ENCODE peak calls at places on chromosomes 12 and 14, in eight cellular contexts. One of them, this sample, is unnamed.

GRCh38 chr14:51368721-51369163 is 128.7 kb downstream of the TMX1 start:
- DNase-seq in gastrocnemius medialis: peak
- DNase-seq in heart left ventricle: peak
- DNase-seq in GM12891: no peak
- DNase-seq in stomach: no peak
- DNase-seq in transverse colon: no peak
- DNase-seq in adrenal gland: no peak
- DNase-seq in ovary: no peak
- DNase-seq in this sample: peak

GRCh38 chr12:102740157-102741032 is 176.6 kb downstream of the PAH start:
- DNase-seq in heart left ventricle: no peak
- DNase-seq in transverse colon: no peak
- DNase-seq in gastrocnemius medialis: no peak
- DNase-seq in GM12891: no peak
- DNase-seq in stomach: no peak
- DNase-seq in adrenal gland: no peak
- DNase-seq in ovary: no peak
- DNase-seq in this sample: no peak

GRCh38 chr14:20379743-20380142 is 33.6 kb downstream of the TEP1 start:
- DNase-seq in ovary: no peak
- DNase-seq in gastrocnemius medialis: no peak
- DNase-seq in GM12891: no peak
- DNase-seq in stomach: no peak
- DNase-seq in transverse colon: no peak
- DNase-seq in heart left ventricle: no peak
- DNase-seq in adrenal gland: peak
- DNase-seq in this sample: no peak

GRCh38 chr12:34396006-34396860 is 373.9 kb downstream of the ALG10 start:
- DNase-seq in GM12891: no peak
- DNase-seq in stomach: peak
- DNase-seq in gastrocnemius medialis: peak
- DNase-seq in heart left ventricle: no peak
- DNase-seq in transverse colon: peak
- DNase-seq in ovary: peak
- DNase-seq in adrenal gland: peak
- DNase-seq in this sample: no peak

GRCh38 chr12:77847060-77847541 is 16.4 kb downstream of the NAV3 start:
- DNase-seq in stomach: no peak
- DNase-seq in heart left ventricle: no peak
- DNase-seq in gastrocnemius medialis: no peak
- DNase-seq in GM12891: peak
- DNase-seq in ovary: no peak
- DNase-seq in transverse colon: no peak
- DNase-seq in adrenal gland: no peak
- DNase-seq in this sample: no peak

GRCh38 chr14:60981626-60982455 is 796 bp downstream of the SLC38A6 start:
- DNase-seq in adrenal gland: no peak
- DNase-seq in GM12891: no peak
- DNase-seq in gastrocnemius medialis: no peak
- DNase-seq in ovary: no peak
- DNase-seq in stomach: no peak
- DNase-seq in heart left ventricle: no peak
- DNase-seq in transverse colon: no peak
- DNase-seq in this sample: peak

GRCh38 chr14:55832122-55832911 is 252.3 kb downstream of the KTN1 start:
- DNase-seq in adrenal gland: no peak
- DNase-seq in heart left ventricle: no peak
- DNase-seq in GM12891: no peak
- DNase-seq in gastrocnemius medialis: no peak
- DNase-seq in transverse colon: peak
- DNase-seq in ovary: no peak
- DNase-seq in stomach: peak
- DNase-seq in this sample: no peak

GRCh38 chr12:42660968-42661937 is 71.7 kb upstream of the PRICKLE1 start:
- DNase-seq in adrenal gland: no peak
- DNase-seq in heart left ventricle: no peak
- DNase-seq in gastrocnemius medialis: no peak
- DNase-seq in GM12891: no peak
- DNase-seq in stomach: no peak
- DNase-seq in ovary: no peak
- DNase-seq in transverse colon: no peak
- DNase-seq in this sample: no peak

GRCh38 chr14:79293482-79293881 is 917.8 kb downstream of the DIO2 start:
- DNase-seq in GM12891: no peak
- DNase-seq in heart left ventricle: no peak
- DNase-seq in gastrocnemius medialis: no peak
- DNase-seq in transverse colon: no peak
- DNase-seq in adrenal gland: no peak
- DNase-seq in stomach: no peak
- DNase-seq in ovary: no peak
- DNase-seq in this sample: no peak

GRCh38 chr14:67168110-67168441 is 21.2 kb upstream of the GARIN2 start:
- DNase-seq in adrenal gland: no peak
- DNase-seq in GM12891: no peak
- DNase-seq in heart left ventricle: no peak
- DNase-seq in transverse colon: no peak
- DNase-seq in ovary: no peak
- DNase-seq in stomach: no peak
- DNase-seq in gastrocnemius medialis: no peak
- DNase-seq in this sample: no peak

GRCh38 chr12:1350055-1350933 is 244.1 kb downstream of the FBXL14 start:
- DNase-seq in adrenal gland: no peak
- DNase-seq in heart left ventricle: no peak
- DNase-seq in transverse colon: peak
- DNase-seq in ovary: no peak
- DNase-seq in stomach: no peak
- DNase-seq in GM12891: no peak
- DNase-seq in gastrocnemius medialis: no peak
- DNase-seq in this sample: peak

DNA sequence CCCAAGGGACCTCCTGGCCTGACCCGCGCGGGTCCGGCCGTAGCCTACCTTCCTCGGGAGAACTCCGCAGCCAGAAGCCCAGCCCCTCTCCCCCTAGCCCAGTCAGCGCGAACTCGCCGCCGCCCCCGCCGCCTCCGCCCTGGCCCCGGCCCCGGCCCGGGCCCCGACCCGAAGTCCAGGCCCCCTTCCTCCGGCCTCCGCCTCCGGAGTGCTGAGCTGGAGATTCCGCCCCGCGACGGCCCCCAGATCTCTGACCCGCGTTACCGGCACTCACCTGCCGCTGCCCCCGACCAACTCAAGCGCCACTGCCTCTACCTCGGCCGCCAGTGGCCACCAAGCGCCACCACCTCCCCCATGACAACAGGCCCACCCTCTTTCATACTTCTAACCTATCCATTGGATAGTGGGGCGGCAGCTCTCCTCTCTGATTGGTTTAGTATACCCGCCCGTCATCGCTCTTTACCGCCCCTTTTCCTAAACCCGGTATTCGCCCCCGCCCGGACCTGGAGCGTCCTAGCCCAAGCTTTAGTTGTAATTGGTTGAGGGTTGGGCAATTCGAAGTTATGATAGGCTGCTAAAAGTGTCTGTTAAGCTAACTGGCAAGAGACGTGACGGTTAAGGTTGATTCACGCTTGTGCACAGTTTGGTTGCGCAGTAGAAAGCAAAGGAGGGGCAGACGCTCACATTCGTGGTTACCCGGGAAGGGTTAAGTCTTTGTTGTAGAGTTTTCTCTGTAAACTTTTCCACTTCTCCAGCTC is at the start of gene NUMB:
- DNase-seq in stomach: peak
- DNase-seq in adrenal gland: peak
- DNase-seq in transverse colon: peak
- DNase-seq in GM12891: peak
- DNase-seq in ovary: peak
- DNase-seq in heart left ventricle: peak
- DNase-seq in gastrocnemius medialis: peak
- DNase-seq in this sample: peak
- TF ChIP-seq POLR2A in stomach: no peak
- TF ChIP-seq POLR2A in adrenal gland: peak
- TF ChIP-seq POLR2A in transverse colon: peak
- TF ChIP-seq POLR2A in GM12891: peak
- TF ChIP-seq POLR2A in ovary: peak
- TF ChIP-seq POLR2A in heart left ventricle: peak
- TF ChIP-seq POLR2A in gastrocnemius medialis: peak
- TF ChIP-seq POLR2A in this sample: peak

GRCh38 chr14:64501326-64502171 is 2.1 kb downstream of the ZBTB25 start:
- DNase-seq in heart left ventricle: peak
- DNase-seq in transverse colon: peak
- DNase-seq in adrenal gland: peak
- DNase-seq in stomach: peak
- DNase-seq in gastrocnemius medialis: peak
- DNase-seq in ovary: peak
- DNase-seq in GM12891: no peak
- DNase-seq in this sample: peak
- TF ChIP-seq POLR2A in heart left ventricle: peak
- TF ChIP-seq POLR2A in transverse colon: peak
- TF ChIP-seq POLR2A in adrenal gland: no peak
- TF ChIP-seq POLR2A in stomach: no peak
- TF ChIP-seq POLR2A in gastrocnemius medialis: peak
- TF ChIP-seq POLR2A in ovary: peak
- TF ChIP-seq POLR2A in GM12891: no peak
- TF ChIP-seq POLR2A in this sample: no peak

GRCh38 chr14:35352274-35353233 is 52.0 kb downstream of the NFKBIA start:
- DNase-seq in GM12891: no peak
- DNase-seq in gastrocnemius medialis: no peak
- DNase-seq in stomach: no peak
- DNase-seq in heart left ventricle: no peak
- DNase-seq in ovary: no peak
- DNase-seq in adrenal gland: no peak
- DNase-seq in transverse colon: no peak
- DNase-seq in this sample: no peak
- TF ChIP-seq POLR2A in GM12891: no peak
- TF ChIP-seq POLR2A in gastrocnemius medialis: peak
- TF ChIP-seq POLR2A in stomach: no peak
- TF ChIP-seq POLR2A in heart left ventricle: no peak
- TF ChIP-seq POLR2A in ovary: no peak
- TF ChIP-seq POLR2A in adrenal gland: no peak
- TF ChIP-seq POLR2A in transverse colon: no peak
- TF ChIP-seq POLR2A in this sample: no peak

GRCh38 chr12:98593351-98594049 is at the start of gene SLC25A3:
- DNase-seq in adrenal gland: peak
- DNase-seq in gastrocnemius medialis: peak
- DNase-seq in GM12891: peak
- DNase-seq in ovary: peak
- DNase-seq in stomach: peak
- DNase-seq in transverse colon: peak
- DNase-seq in heart left ventricle: peak
- DNase-seq in this sample: peak
- TF ChIP-seq POLR2A in adrenal gland: peak
- TF ChIP-seq POLR2A in gastrocnemius medialis: peak
- TF ChIP-seq POLR2A in GM12891: peak
- TF ChIP-seq POLR2A in ovary: peak
- TF ChIP-seq POLR2A in stomach: peak
- TF ChIP-seq POLR2A in transverse colon: peak
- TF ChIP-seq POLR2A in heart left ventricle: peak
- TF ChIP-seq POLR2A in this sample: peak

GRCh38 chr14:102684276-102684663 is 91.8 kb downstream of the RCOR1 start:
- DNase-seq in transverse colon: no peak
- DNase-seq in heart left ventricle: no peak
- DNase-seq in ovary: no peak
- DNase-seq in gastrocnemius medialis: no peak
- DNase-seq in adrenal gland: no peak
- DNase-seq in stomach: no peak
- DNase-seq in GM12891: no peak
- DNase-seq in this sample: no peak
- TF ChIP-seq POLR2A in transverse colon: no peak
- TF ChIP-seq POLR2A in heart left ventricle: no peak
- TF ChIP-seq POLR2A in ovary: no peak
- TF ChIP-seq POLR2A in gastrocnemius medialis: no peak
- TF ChIP-seq POLR2A in adrenal gland: no peak
- TF ChIP-seq POLR2A in stomach: no peak
- TF ChIP-seq POLR2A in GM12891: no peak
- TF ChIP-seq POLR2A in this sample: no peak

This sample was measured in H54.